ENCODE peak calls at places on chromosomes 11 and 22, in seven cellular contexts. V is neuronal stem cell, R is HCT116, H is A549, S is mesendoderm, O is GM12878, W is GM23338. C is an unnamed sample.

GRCh38 chr11:64222651-64223000 is 3.4 kb downstream of the TRPT1 start:
- DNase-seq in V (no peak), R (no peak), H (no peak), S (no peak), O (no peak), W (no peak), C (no peak)

GRCh38 chr11:46422588-46422987 is 31.0 kb upstream of the CHRM4 start:
- DNase-seq in V (no peak), R (no peak), H (no peak), S (no peak), O (no peak), W (no peak), C (no peak)

GRCh38 chr11:128334311-128335044 is 252.9 kb downstream of the ETS1 start:
- DNase-seq in V (no peak), R (no peak), H (no peak), S (no peak), O (no peak), W (no peak), C (no peak)

GRCh38 chr22:37312549-37313183 is 30.4 kb downstream of the CYTH4 start:
- DNase-seq in V (no peak), R (no peak), H (no peak), S (no peak), O (no peak), W (no peak), C (no peak)

GRCh38 chr11:78078218-78079167 is 1.2 kb downstream of the NDUFC2 start:
- DNase-seq in V (no peak), R (no peak), H (no peak), S (no peak), O (no peak), W (peak), C (no peak)

GRCh38 chr11:110172666-110173065 is 79.5 kb downstream of the ZC3H12C start:
- DNase-seq in V (no peak), R (no peak), H (no peak), S (no peak), O (no peak), W (no peak), C (no peak)

GRCh38 chr22:42328130-42328821 is 57.8 kb upstream of the TCF20 start:
- DNase-seq in V (no peak), R (no peak), H (no peak), S (no peak), O (no peak), W (no peak), C (no peak)

GRCh38 chr11:62649486-62649885 is 3.1 kb upstream of the GANAB start:
- DNase-seq in V (no peak), R (no peak), H (no peak), S (no peak), O (no peak), W (no peak), C (no peak)

GRCh38 chr22:49962751-49963646 is 2.4 kb downstream of the PIM3 start:
- DNase-seq in V (no peak), R (no peak), H (no peak), S (no peak), O (no peak), W (no peak), C (no peak)

GRCh38 chr11:16612801-16613400 is 125.5 kb upstream of the C11orf58 start:
- DNase-seq in V (peak), R (no peak), H (no peak), S (peak), O (no peak), W (peak), C (peak)

GRCh38 chr22:45994516-45995404 is 17.8 kb upstream of the WNT7B start:
- DNase-seq in V (peak), R (no peak), H (peak), S (peak), O (no peak), W (peak), C (peak)

GRCh38 chr11:78299000-78299712 is 110.4 kb downstream of the USP35 start:
- DNase-seq in V (no peak), R (no peak), H (no peak), S (no peak), O (no peak), W (no peak), C (no peak)

GRCh38 chr11:131849485-131849884 is 479.1 kb downstream of the NTM start:
- DNase-seq in V (no peak), R (no peak), H (no peak), S (no peak), O (no peak), W (no peak), C (no peak)

GRCh38 chr11:112852141-112852853 is 108.9 kb upstream of the NCAM1 start:
- DNase-seq in V (no peak), R (no peak), H (no peak), S (no peak), O (no peak), W (no peak), C (peak)

GRCh38 chr22:40345801-40346177 is 511 bp upstream of the ADSL start:
- DNase-seq in V (no peak), R (no peak), H (no peak), S (no peak), O (no peak), W (no peak), C (peak)

GRCh38 chr11:42974510-42974909 is 337.3 kb upstream of the API5 start:
- DNase-seq in V (no peak), R (no peak), H (no peak), S (peak), O (no peak), W (peak), C (no peak)

GRCh38 chr11:78031629-78032028 is 8.6 kb upstream of the KCTD14 start:
- DNase-seq in V (no peak), R (no peak), H (no peak), S (no peak), O (peak), W (no peak), C (no peak)

GRCh38 chr22:39545310-39546063 is 12.9 kb upstream of the RPS19BP1 start:
- DNase-seq in V (peak), R (no peak), H (no peak), S (peak), O (no peak), W (peak), C (peak)

GRCh38 chr11:20669833-20670684 is 673 bp downstream of the NELL1 start:
- DNase-seq in V (no peak), R (no peak), H (no peak), S (peak), O (no peak), W (peak), C (no peak)

GRCh38 chr22:50114221-50114981 is 24.6 kb downstream of the MOV10L1 start:
- DNase-seq in V (no peak), R (no peak), H (no peak), S (no peak), O (no peak), W (no peak), C (peak)

GRCh38 chr11:121132211-121132976 is 31.4 kb downstream of the TECTA start:
- DNase-seq in V (no peak), R (peak), H (peak), S (peak), O (no peak), W (no peak), C (peak)

GRCh38 chr11:112024178-112024777 is 930 bp upstream of the DLAT start:
- DNase-seq in V (peak), R (no peak), H (no peak), S (peak), O (no peak), W (peak), C (no peak)

GRCh38 chr22:50293441-50294318 is 13.8 kb downstream of the PLXNB2 start:
- DNase-seq in V (peak), R (no peak), H (no peak), S (peak), O (no peak), W (peak), C (peak)

GRCh38 chr11:103807806-103808205 is 228.6 kb upstream of the DDI1 start:
- DNase-seq in V (no peak), R (no peak), H (no peak), S (no peak), O (no peak), W (no peak), C (peak)

GRCh38 chr11:27698872-27699241 is 1.4 kb downstream of the BDNF start:
- DNase-seq in V (peak), R (peak), H (peak), S (peak), O (peak), W (peak), C (peak)

GRCh38 chr11:71222318-71223080 is 29.9 kb downstream of the SHANK2 start:
- DNase-seq in V (no peak), R (no peak), H (no peak), S (no peak), O (no peak), W (no peak), C (no peak)

GRCh38 chr11:60719406-60719805 is 5.1 kb upstream of the MS4A18 start:
- DNase-seq in V (no peak), R (no peak), H (no peak), S (no peak), O (no peak), W (no peak), C (no peak)

GRCh38 chr11:34235189-34235588 is 122.6 kb downstream of the ABTB2 start:
- DNase-seq in V (no peak), R (no peak), H (no peak), S (no peak), O (no peak), W (no peak), C (no peak)

GRCh38 chr22:44207173-44207980 is 26.7 kb downstream of the PARVG start:
- DNase-seq in V (no peak), R (no peak), H (no peak), S (no peak), O (no peak), W (no peak), C (no peak)

GRCh38 chr11:62116458-62116857 is 7.4 kb upstream of the INCENP start:
- DNase-seq in V (no peak), R (no peak), H (no peak), S (no peak), O (no peak), W (no peak), C (no peak)

GRCh38 chr11:34501962-34502361 is 11.6 kb downstream of the ELF5 start:
- DNase-seq in V (no peak), R (no peak), H (no peak), S (no peak), O (no peak), W (no peak), C (no peak)

GRCh38 chr22:45246060-45246985 is 5.6 kb upstream of the KIAA0930 start:
- DNase-seq in V (no peak), R (peak), H (peak), S (peak), O (no peak), W (no peak), C (peak)

GRCh38 chr22:27124336-27125023 is 467.1 kb downstream of the MIAT start:
- DNase-seq in V (no peak), R (no peak), H (no peak), S (no peak), O (no peak), W (no peak), C (no peak)

GRCh38 chr22:37768273-37768672 is 39.5 kb upstream of the GCAT start:
- DNase-seq in V (no peak), R (no peak), H (no peak), S (no peak), O (no peak), W (peak), C (no peak)

GRCh38 chr11:16226245-16226644 is 130.1 kb downstream of the SOX6 start:
- DNase-seq in V (no peak), R (no peak), H (peak), S (no peak), O (no peak), W (no peak), C (peak)

GRCh38 chr11:118398797-118399564 is 2.4 kb upstream of the ATP5MG start:
- DNase-seq in V (no peak), R (no peak), H (no peak), S (no peak), O (no peak), W (no peak), C (no peak)

GRCh38 chr22:20802452-20802851 is 28.5 kb downstream of the SERPIND1 start:
- DNase-seq in V (no peak), R (no peak), H (no peak), S (no peak), O (no peak), W (no peak), C (no peak)

GRCh38 chr22:20803696-20804324 is 29.9 kb downstream of the SERPIND1 start:
- DNase-seq in V (peak), R (peak), H (peak), S (peak), O (no peak), W (peak), C (peak)

GRCh38 chr22:20802922-20803553 is 29.1 kb downstream of the SERPIND1 start:
- DNase-seq in V (no peak), R (no peak), H (no peak), S (no peak), O (no peak), W (no peak), C (no peak)

GRCh38 chr22:20805972-20806471 is 32.1 kb downstream of the SERPIND1 start:
- DNase-seq in V (no peak), R (no peak), H (no peak), S (peak), O (no peak), W (no peak), C (no peak)

GRCh38 chr22:20804650-20805049 is 30.7 kb downstream of the SERPIND1 start:
- DNase-seq in V (no peak), R (no peak), H (no peak), S (no peak), O (no peak), W (no peak), C (no peak)
- H3K4me3 ChIP-seq in V (no peak), R (no peak), H (no peak), S (no peak), O (no peak), W (no peak), C (no peak)

DNA sequence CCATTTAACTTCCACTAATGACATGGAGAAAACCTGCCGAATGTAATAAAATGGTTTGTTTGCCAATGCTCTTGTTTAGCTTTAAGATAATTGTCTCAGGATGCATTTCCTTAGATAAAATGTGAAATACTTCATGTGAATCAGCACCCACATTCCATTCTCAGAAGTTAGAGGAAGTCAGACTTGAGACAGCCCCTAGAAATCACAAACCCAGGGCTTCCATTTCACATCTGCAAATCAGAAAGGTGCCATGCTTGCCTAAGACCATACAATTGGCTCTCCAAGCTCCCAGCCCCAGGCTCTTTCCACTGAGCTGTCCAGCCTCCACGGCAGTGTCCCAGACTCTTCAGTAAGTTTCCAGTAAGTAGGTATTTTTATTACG is 35.6 kb upstream of the ADORA2A start:
- DNase-seq in V (no peak), R (no peak), H (no peak), S (no peak), O (no peak), W (no peak), C (peak)
- H3K4me2 ChIP-seq in V (no peak), R (no peak), H (no peak), S (no peak), O (no peak), W (no peak), C (no peak)

GRCh38 chr22:18058770-18059169 is 19.0 kb upstream of the PEX26 start:
- DNase-seq in V (no peak), R (no peak), H (no peak), S (no peak), O (no peak), W (no peak), C (no peak)

GRCh38 chr22:18056161-18056666 is 21.6 kb upstream of the PEX26 start:
- DNase-seq in V (no peak), R (no peak), H (no peak), S (no peak), O (no peak), W (no peak), C (peak)

GRCh38 chr22:18056802-18057474 is 20.9 kb upstream of the PEX26 start:
- DNase-seq in V (no peak), R (no peak), H (no peak), S (no peak), O (peak), W (no peak), C (no peak)

GRCh38 chr22:18059473-18059872 is 18.3 kb upstream of the PEX26 start:
- DNase-seq in V (no peak), R (no peak), H (no peak), S (no peak), O (no peak), W (no peak), C (no peak)

GRCh38 chr22:18057568-18058209 is 20.1 kb upstream of the PEX26 start:
- DNase-seq in V (no peak), R (peak), H (peak), S (no peak), O (peak), W (no peak), C (peak)
- H3K4me3 ChIP-seq in V (no peak), R (no peak), H (no peak), S (no peak), O (peak), W (no peak), C (no peak)

GRCh38 chr11:828501-829115 is 889 bp downstream of the CRACR2B start:
- DNase-seq in V (no peak), R (no peak), H (no peak), S (no peak), O (no peak), W (no peak), C (no peak)
- H3K4me2 ChIP-seq in V (peak), R (no peak), H (no peak), S (no peak), O (peak), W (peak), C (peak)

GRCh38 chr22:30572840-30573593 is 1.4 kb downstream of the GAL3ST1 start:
- DNase-seq in V (no peak), R (no peak), H (peak), S (no peak), O (no peak), W (no peak), C (no peak)
- H3K4me3 ChIP-seq in V (peak), R (no peak), H (peak), S (no peak), O (no peak), W (no peak), C (no peak)

DNA sequence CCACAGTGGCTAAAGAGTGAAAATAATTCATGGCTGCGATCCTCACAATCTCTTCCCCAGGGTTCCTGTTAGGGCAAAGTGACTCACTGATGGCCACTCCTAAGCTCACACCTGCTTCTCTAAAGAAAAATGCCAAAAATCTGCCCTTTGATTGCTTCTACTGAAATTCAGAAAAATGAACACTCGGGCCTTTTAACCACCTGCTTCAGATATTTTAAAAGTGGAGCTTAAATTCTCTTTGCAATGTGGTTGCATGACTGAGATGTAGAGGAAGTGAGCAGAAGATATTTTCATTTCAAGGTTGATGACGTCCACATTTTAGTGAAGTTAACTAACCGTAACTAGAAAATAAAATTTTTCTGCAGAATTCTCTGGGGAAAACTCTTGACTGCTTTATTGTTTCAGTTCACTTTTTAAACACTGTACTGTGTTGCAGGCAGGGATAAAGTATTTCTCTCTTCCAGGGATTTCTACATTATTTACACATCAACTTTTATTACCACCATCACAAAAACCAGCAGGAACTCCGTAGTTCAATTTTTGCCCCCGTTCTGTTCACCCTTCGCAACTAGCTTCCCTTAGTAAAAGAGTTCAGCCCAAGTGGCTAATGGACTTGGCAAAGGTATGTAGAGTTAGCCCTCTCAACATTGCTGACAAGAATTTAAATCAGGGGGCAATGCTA is 8.5 kb downstream of the RAB30 start:
- DNase-seq in V (no peak), R (no peak), H (peak), S (peak), O (peak), W (peak), C (peak)
- H3K4me2 ChIP-seq in V (no peak), R (no peak), H (peak), S (no peak), O (peak), W (no peak), C (no peak)